ENCODE peak calls at places on chromosome 2, in eight cellular contexts. One of them, this sample, is unnamed.

GRCh38 chr2:69138247-69138754 is 125.3 kb downstream of the ANTXR1 start:
- DNase-seq in ovary: no peak
- DNase-seq in breast epithelium: no peak
- DNase-seq in WTC11: no peak
- DNase-seq in activated B cell treated with CpG ODN at 0.5 μM for 24 hours: no peak
- DNase-seq in fibroblast of villous mesenchyme: peak; percentile 83
- DNase-seq in heart right ventricle: no peak
- DNase-seq in endothelial cell: no peak
- DNase-seq in this sample: no peak

GRCh38 chr2:109479804-109480203 is 134.0 kb downstream of the SEPTIN10 start:
- DNase-seq in ovary: no peak
- DNase-seq in breast epithelium: no peak
- DNase-seq in WTC11: no peak
- DNase-seq in activated B cell treated with CpG ODN at 0.5 μM for 24 hours: no peak
- DNase-seq in fibroblast of villous mesenchyme: no peak
- DNase-seq in heart right ventricle: no peak
- DNase-seq in endothelial cell: no peak
- DNase-seq in this sample: no peak

GRCh38 chr2:105857076-105857740 is 112.5 kb downstream of the NCK2 start:
- DNase-seq in ovary: no peak
- DNase-seq in breast epithelium: no peak
- DNase-seq in WTC11: no peak
- DNase-seq in activated B cell treated with CpG ODN at 0.5 μM for 24 hours: no peak
- DNase-seq in fibroblast of villous mesenchyme: no peak
- DNase-seq in heart right ventricle: no peak
- DNase-seq in endothelial cell: no peak
- DNase-seq in this sample: no peak

GRCh38 chr2:158600155-158600802 is 143.5 kb downstream of the PKP4 start:
- DNase-seq in ovary: peak; percentile 34
- DNase-seq in breast epithelium: peak; percentile 59
- DNase-seq in WTC11: no peak
- DNase-seq in activated B cell treated with CpG ODN at 0.5 μM for 24 hours: no peak
- DNase-seq in fibroblast of villous mesenchyme: peak; percentile 84
- DNase-seq in heart right ventricle: no peak
- DNase-seq in endothelial cell: no peak
- DNase-seq in this sample: no peak

GRCh38 chr2:69278366-69278765 is 108.7 kb downstream of the GFPT1 start:
- DNase-seq in ovary: no peak
- DNase-seq in breast epithelium: no peak
- DNase-seq in WTC11: no peak
- DNase-seq in activated B cell treated with CpG ODN at 0.5 μM for 24 hours: no peak
- DNase-seq in fibroblast of villous mesenchyme: peak; percentile 82
- DNase-seq in heart right ventricle: no peak
- DNase-seq in endothelial cell: no peak
- DNase-seq in this sample: no peak

GRCh38 chr2:63661076-63661475 is 72.3 kb downstream of the MDH1 start:
- DNase-seq in ovary: no peak
- DNase-seq in breast epithelium: no peak
- DNase-seq in WTC11: no peak
- DNase-seq in activated B cell treated with CpG ODN at 0.5 μM for 24 hours: no peak
- DNase-seq in fibroblast of villous mesenchyme: peak; percentile 99
- DNase-seq in heart right ventricle: no peak
- DNase-seq in endothelial cell: no peak
- DNase-seq in this sample: no peak

GRCh38 chr2:231810905-231811304 is 24.7 kb downstream of the COPS7B start:
- DNase-seq in ovary: no peak
- DNase-seq in breast epithelium: no peak
- DNase-seq in WTC11: no peak
- DNase-seq in activated B cell treated with CpG ODN at 0.5 μM for 24 hours: no peak
- DNase-seq in fibroblast of villous mesenchyme: peak; percentile 88
- DNase-seq in heart right ventricle: no peak
- DNase-seq in endothelial cell: no peak
- DNase-seq in this sample: no peak

GRCh38 chr2:164757934-164758695 is 83.5 kb downstream of the COBLL1 start:
- DNase-seq in ovary: no peak
- DNase-seq in breast epithelium: no peak
- DNase-seq in WTC11: no peak
- DNase-seq in activated B cell treated with CpG ODN at 0.5 μM for 24 hours: no peak
- DNase-seq in fibroblast of villous mesenchyme: peak; percentile 91
- DNase-seq in heart right ventricle: no peak
- DNase-seq in endothelial cell: no peak
- DNase-seq in this sample: no peak

GRCh38 chr2:234022424-234022823 is 28.1 kb upstream of the SPP2 start:
- DNase-seq in ovary: no peak
- DNase-seq in breast epithelium: no peak
- DNase-seq in WTC11: no peak
- DNase-seq in activated B cell treated with CpG ODN at 0.5 μM for 24 hours: no peak
- DNase-seq in fibroblast of villous mesenchyme: no peak
- DNase-seq in heart right ventricle: no peak
- DNase-seq in endothelial cell: no peak
- DNase-seq in this sample: no peak

GRCh38 chr2:236730393-236730792 is 160.8 kb downstream of the ACKR3 start:
- DNase-seq in ovary: no peak
- DNase-seq in breast epithelium: no peak
- DNase-seq in WTC11: no peak
- DNase-seq in activated B cell treated with CpG ODN at 0.5 μM for 24 hours: no peak
- DNase-seq in fibroblast of villous mesenchyme: no peak
- DNase-seq in heart right ventricle: peak; percentile 43
- DNase-seq in endothelial cell: no peak
- DNase-seq in this sample: no peak

GRCh38 chr2:55732854-55733253 is 39.2 kb upstream of the PNPT1 start:
- DNase-seq in ovary: no peak
- DNase-seq in breast epithelium: no peak
- DNase-seq in WTC11: no peak
- DNase-seq in activated B cell treated with CpG ODN at 0.5 μM for 24 hours: no peak
- DNase-seq in fibroblast of villous mesenchyme: peak; percentile 18
- DNase-seq in heart right ventricle: no peak
- DNase-seq in endothelial cell: no peak
- DNase-seq in this sample: no peak

GRCh38 chr2:233252227-233252626 is 754 bp downstream of the ATG16L1 start:
- DNase-seq in ovary: no peak
- DNase-seq in breast epithelium: no peak
- DNase-seq in WTC11: no peak
- DNase-seq in activated B cell treated with CpG ODN at 0.5 μM for 24 hours: no peak
- DNase-seq in fibroblast of villous mesenchyme: no peak
- DNase-seq in heart right ventricle: no peak
- DNase-seq in endothelial cell: no peak
- DNase-seq in this sample: no peak

DNA sequence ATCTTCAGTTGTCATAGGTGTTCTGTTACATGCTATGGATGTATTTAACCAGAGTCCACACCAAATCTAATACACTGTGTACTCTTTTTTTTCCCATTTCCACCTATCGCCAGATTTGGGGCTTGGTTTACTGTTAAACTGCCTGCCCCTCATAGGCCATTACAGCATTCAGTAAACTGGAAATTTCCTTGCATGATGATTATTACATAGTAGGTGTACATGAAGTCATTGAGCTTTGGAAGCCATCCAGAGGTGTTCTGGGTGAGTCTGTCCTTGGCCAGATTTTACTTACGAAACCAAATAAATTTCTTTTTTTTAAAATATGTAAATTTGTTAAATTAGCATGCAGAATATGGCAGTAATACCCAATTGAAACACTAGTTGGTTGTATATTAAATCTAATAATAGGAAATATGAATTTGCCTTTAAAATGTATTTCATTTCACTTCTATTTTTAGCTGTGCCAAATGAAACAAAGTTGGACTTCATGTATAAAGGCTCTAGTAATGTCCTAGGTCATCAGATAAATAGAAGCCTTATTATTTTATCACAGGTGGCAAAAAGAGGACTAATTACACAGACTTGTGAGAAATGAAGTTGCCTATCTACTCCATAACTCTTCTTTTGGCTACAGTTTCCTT is 60.7 kb downstream of the COMMD1 start:
- DNase-seq in ovary: no peak
- DNase-seq in breast epithelium: no peak
- DNase-seq in WTC11: no peak
- DNase-seq in activated B cell treated with CpG ODN at 0.5 μM for 24 hours: no peak
- DNase-seq in fibroblast of villous mesenchyme: no peak
- DNase-seq in heart right ventricle: no peak
- DNase-seq in endothelial cell: no peak
- DNase-seq in this sample: no peak
- TF ChIP-seq CTCF in ovary: no peak
- TF ChIP-seq CTCF in breast epithelium: peak; percentile 8
- TF ChIP-seq CTCF in WTC11: no peak
- TF ChIP-seq CTCF in activated B cell treated with CpG ODN at 0.5 μM for 24 hours: no peak
- TF ChIP-seq CTCF in fibroblast of villous mesenchyme: no peak
- TF ChIP-seq CTCF in heart right ventricle: no peak
- TF ChIP-seq CTCF in endothelial cell: no peak
- TF ChIP-seq CTCF in this sample: no peak

GRCh38 chr2:30446602-30447148 is 371 bp upstream of the LCLAT1 start:
- DNase-seq in ovary: no peak
- DNase-seq in breast epithelium: no peak
- DNase-seq in WTC11: no peak
- DNase-seq in activated B cell treated with CpG ODN at 0.5 μM for 24 hours: no peak
- DNase-seq in fibroblast of villous mesenchyme: no peak
- DNase-seq in heart right ventricle: no peak
- DNase-seq in endothelial cell: no peak
- DNase-seq in this sample: no peak

GRCh38 chr2:30445266-30445821 is 1.7 kb upstream of the LCLAT1 start:
- DNase-seq in ovary: no peak
- DNase-seq in breast epithelium: no peak
- DNase-seq in WTC11: no peak
- DNase-seq in activated B cell treated with CpG ODN at 0.5 μM for 24 hours: no peak
- DNase-seq in fibroblast of villous mesenchyme: no peak
- DNase-seq in heart right ventricle: no peak
- DNase-seq in endothelial cell: no peak
- DNase-seq in this sample: no peak

GRCh38 chr2:30450025-30450424 is 3.0 kb downstream of the LCLAT1 start:
- DNase-seq in ovary: no peak
- DNase-seq in breast epithelium: no peak
- DNase-seq in WTC11: no peak
- DNase-seq in activated B cell treated with CpG ODN at 0.5 μM for 24 hours: no peak
- DNase-seq in fibroblast of villous mesenchyme: no peak
- DNase-seq in heart right ventricle: no peak
- DNase-seq in endothelial cell: no peak
- DNase-seq in this sample: no peak

GRCh38 chr2:30447149-30448045 is at the start of gene LCLAT1:
- DNase-seq in ovary: peak; percentile 80
- DNase-seq in breast epithelium: peak; percentile 66
- DNase-seq in WTC11: peak; percentile 73
- DNase-seq in activated B cell treated with CpG ODN at 0.5 μM for 24 hours: peak; percentile 80
- DNase-seq in fibroblast of villous mesenchyme: peak; percentile 74
- DNase-seq in heart right ventricle: peak; percentile 87
- DNase-seq in endothelial cell: peak; percentile 73
- DNase-seq in this sample: peak; percentile 32

GRCh38 chr2:30448308-30448707 is 1.3 kb downstream of the LCLAT1 start:
- DNase-seq in ovary: no peak
- DNase-seq in breast epithelium: no peak
- DNase-seq in WTC11: no peak
- DNase-seq in activated B cell treated with CpG ODN at 0.5 μM for 24 hours: no peak
- DNase-seq in fibroblast of villous mesenchyme: no peak
- DNase-seq in heart right ventricle: no peak
- DNase-seq in endothelial cell: no peak
- DNase-seq in this sample: no peak
- TF ChIP-seq CTCF in ovary: no peak
- TF ChIP-seq CTCF in breast epithelium: no peak
- TF ChIP-seq CTCF in WTC11: no peak
- TF ChIP-seq CTCF in activated B cell treated with CpG ODN at 0.5 μM for 24 hours: no peak
- TF ChIP-seq CTCF in fibroblast of villous mesenchyme: no peak
- TF ChIP-seq CTCF in heart right ventricle: no peak
- TF ChIP-seq CTCF in endothelial cell: no peak
- TF ChIP-seq CTCF in this sample: no peak

GRCh38 chr2:178829981-178830380 is 22.8 kb upstream of the TTN start:
- DNase-seq in ovary: no peak
- DNase-seq in breast epithelium: no peak
- DNase-seq in WTC11: no peak
- DNase-seq in activated B cell treated with CpG ODN at 0.5 μM for 24 hours: no peak
- DNase-seq in fibroblast of villous mesenchyme: no peak
- DNase-seq in heart right ventricle: no peak
- DNase-seq in endothelial cell: no peak
- DNase-seq in this sample: no peak

GRCh38 chr2:178830451-178830850 is 23.2 kb upstream of the TTN start:
- DNase-seq in ovary: no peak
- DNase-seq in breast epithelium: no peak
- DNase-seq in WTC11: no peak
- DNase-seq in activated B cell treated with CpG ODN at 0.5 μM for 24 hours: no peak
- DNase-seq in fibroblast of villous mesenchyme: no peak
- DNase-seq in heart right ventricle: no peak
- DNase-seq in endothelial cell: no peak
- DNase-seq in this sample: no peak

GRCh38 chr2:178834086-178834485 is 26.9 kb upstream of the TTN start:
- DNase-seq in ovary: no peak
- DNase-seq in breast epithelium: no peak
- DNase-seq in WTC11: no peak
- DNase-seq in activated B cell treated with CpG ODN at 0.5 μM for 24 hours: no peak
- DNase-seq in fibroblast of villous mesenchyme: no peak
- DNase-seq in heart right ventricle: peak; percentile 23
- DNase-seq in endothelial cell: no peak
- DNase-seq in this sample: no peak

GRCh38 chr2:178836807-178837206 is 29.6 kb upstream of the TTN start:
- DNase-seq in ovary: no peak
- DNase-seq in breast epithelium: no peak
- DNase-seq in WTC11: no peak
- DNase-seq in activated B cell treated with CpG ODN at 0.5 μM for 24 hours: no peak
- DNase-seq in fibroblast of villous mesenchyme: no peak
- DNase-seq in heart right ventricle: no peak
- DNase-seq in endothelial cell: no peak
- DNase-seq in this sample: no peak

DNA sequence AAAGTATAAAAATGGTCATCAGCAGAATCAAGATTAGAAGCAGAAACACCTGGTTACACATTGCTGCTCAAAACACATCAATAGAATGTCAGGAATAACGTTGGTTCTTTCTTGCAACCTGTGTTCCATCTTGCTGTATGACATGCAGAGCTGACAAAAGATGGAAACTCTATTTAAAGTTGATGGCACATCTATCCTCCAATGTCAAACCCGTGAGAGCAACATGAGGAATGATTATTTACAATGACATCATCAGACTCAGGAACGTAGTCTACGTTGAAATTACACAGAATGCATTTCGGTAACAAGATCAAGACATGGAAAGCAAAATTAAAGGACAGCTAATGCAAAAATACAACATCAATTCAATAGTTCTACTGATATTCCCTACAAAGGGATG is 26.2 kb upstream of the TTN start:
- DNase-seq in ovary: no peak
- DNase-seq in breast epithelium: no peak
- DNase-seq in WTC11: no peak
- DNase-seq in activated B cell treated with CpG ODN at 0.5 μM for 24 hours: no peak
- DNase-seq in fibroblast of villous mesenchyme: no peak
- DNase-seq in heart right ventricle: no peak
- DNase-seq in endothelial cell: no peak
- DNase-seq in this sample: no peak
- TF ChIP-seq CTCF in ovary: no peak
- TF ChIP-seq CTCF in breast epithelium: no peak
- TF ChIP-seq CTCF in WTC11: no peak
- TF ChIP-seq CTCF in activated B cell treated with CpG ODN at 0.5 μM for 24 hours: no peak
- TF ChIP-seq CTCF in fibroblast of villous mesenchyme: no peak
- TF ChIP-seq CTCF in heart right ventricle: no peak
- TF ChIP-seq CTCF in endothelial cell: no peak
- TF ChIP-seq CTCF in this sample: no peak

DNA sequence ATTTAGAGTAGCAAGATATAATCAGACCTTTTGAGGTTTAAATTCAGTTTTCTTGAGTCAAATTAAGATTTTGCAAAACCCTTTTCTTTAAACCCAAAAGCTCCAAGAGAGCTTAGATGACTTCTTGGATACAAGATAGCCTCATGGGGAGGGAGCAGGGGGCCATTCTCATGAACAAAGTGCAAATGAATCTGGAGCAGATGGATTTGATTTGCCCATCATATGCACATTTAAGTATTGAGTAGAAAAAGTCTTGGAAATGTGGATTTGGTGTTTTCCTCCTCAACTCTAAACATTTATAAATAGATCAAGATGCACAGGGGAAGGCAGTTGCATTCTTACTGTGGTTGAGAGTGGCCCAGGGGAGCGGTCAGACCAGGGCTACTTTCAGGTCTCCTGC is 145.2 kb downstream of the LPIN1 start:
- DNase-seq in ovary: no peak
- DNase-seq in breast epithelium: no peak
- DNase-seq in WTC11: no peak
- DNase-seq in activated B cell treated with CpG ODN at 0.5 μM for 24 hours: no peak
- DNase-seq in fibroblast of villous mesenchyme: no peak
- DNase-seq in heart right ventricle: no peak
- DNase-seq in endothelial cell: no peak
- DNase-seq in this sample: no peak
- TF ChIP-seq CTCF in ovary: no peak
- TF ChIP-seq CTCF in breast epithelium: no peak
- TF ChIP-seq CTCF in WTC11: no peak
- TF ChIP-seq CTCF in activated B cell treated with CpG ODN at 0.5 μM for 24 hours: no peak
- TF ChIP-seq CTCF in fibroblast of villous mesenchyme: no peak
- TF ChIP-seq CTCF in heart right ventricle: no peak
- TF ChIP-seq CTCF in endothelial cell: no peak
- TF ChIP-seq CTCF in this sample: no peak